ENCODE peak calls at places on chromosomes 3 and 15, in nine cellular contexts. P, Y, H, O, W, T, A, L and U are unnamed samples.

GRCh38 chr15:40282870-40283614 is at the start of gene ANKRD63:
- DNase-seq in W (peak; percentile 61), A (no peak), Y (peak; percentile 80), T (no peak), L (no peak), P (no peak), O (no peak), H (no peak), U (peak; percentile 18)

GRCh38 chr3:182451871-182452270 is 341.4 kb upstream of the ATP11B start:
- DNase-seq in Y (no peak), O (no peak), T (no peak), W (peak; percentile 69), P (no peak), L (no peak), H (no peak), A (no peak), U (no peak)

GRCh38 chr3:100600181-100601042 is 9.0 kb upstream of the ADGRG7 start:
- DNase-seq in P (no peak), L (no peak), W (no peak), O (no peak), H (no peak), Y (no peak), A (no peak), T (no peak), U (no peak)

GRCh38 chr3:127387556-127388153 is 99.8 kb upstream of the PRR20G start:
- DNase-seq in H (no peak), A (no peak), T (no peak), P (no peak), Y (no peak), W (no peak), O (no peak), L (no peak), U (no peak)

GRCh38 chr3:53255775-53256703 is at the start of gene TKT:
- DNase-seq in A (peak; percentile 53), W (peak; percentile 96), Y (peak; percentile 98), L (peak; percentile 89), P (peak; percentile 85), T (no peak), O (no peak), H (peak; percentile 85), U (peak; percentile 85)

GRCh38 chr3:179750720-179751328 is 98.0 kb downstream of the USP13 start:
- DNase-seq in T (no peak), A (no peak), O (no peak), H (no peak), L (no peak), Y (no peak), W (peak; percentile 46), P (no peak), U (no peak)

GRCh38 chr15:45448516-45448915 is 70.2 kb upstream of the GATM start:
- DNase-seq in O (no peak), Y (no peak), L (peak; percentile 86), P (no peak), A (no peak), H (no peak), W (no peak), T (no peak), U (no peak)

GRCh38 chr3:58013973-58014649 is 5.9 kb downstream of the FLNB start:
- DNase-seq in W (no peak), P (no peak), H (peak; percentile 71), T (no peak), Y (no peak), O (no peak), L (no peak), A (peak; percentile 45), U (no peak)

GRCh38 chr3:54053201-54053600 is 69.2 kb upstream of the CACNA2D3 start:
- DNase-seq in L (no peak), W (no peak), H (no peak), A (no peak), Y (no peak), T (no peak), O (no peak), P (no peak), U (no peak)

GRCh38 chr15:55222588-55222987 is 25.8 kb upstream of the RSL24D1 start:
- DNase-seq in W (no peak), L (no peak), H (no peak), O (no peak), P (no peak), T (no peak), Y (no peak), A (no peak), U (no peak)

GRCh38 chr3:140205598-140205997 is 270.6 kb downstream of the CLSTN2 start:
- DNase-seq in O (no peak), W (no peak), P (no peak), H (no peak), L (no peak), Y (no peak), T (no peak), A (no peak), U (no peak)

GRCh38 chr3:167835953-167836352 is 100.4 kb downstream of the SERPINI1 start:
- DNase-seq in W (no peak), P (no peak), T (no peak), L (no peak), A (no peak), H (no peak), O (no peak), Y (no peak), U (no peak)

GRCh38 chr3:167840247-167840646 is 104.7 kb downstream of the SERPINI1 start:
- DNase-seq in H (no peak), T (no peak), W (no peak), A (no peak), Y (no peak), L (no peak), P (peak; percentile 38), O (no peak), U (no peak)

GRCh38 chr3:167835359-167835758 is 99.8 kb downstream of the SERPINI1 start:
- DNase-seq in Y (no peak), T (no peak), A (no peak), L (no peak), P (no peak), H (no peak), W (no peak), O (no peak), U (no peak)

GRCh38 chr3:167839460-167839859 is 103.9 kb downstream of the SERPINI1 start:
- DNase-seq in T (no peak), H (no peak), L (no peak), A (no peak), Y (no peak), O (no peak), P (no peak), W (no peak), U (no peak)

GRCh38 chr3:167837430-167837829 is 101.9 kb downstream of the SERPINI1 start:
- DNase-seq in W (no peak), Y (no peak), L (no peak), T (no peak), A (no peak), P (no peak), H (no peak), O (no peak), U (no peak)
- H3K27ac ChIP-seq in W (no peak overlapping the region), Y (no peak overlapping the region), L (no peak overlapping the region), T (no peak overlapping the region), A (no peak overlapping the region), P (no peak overlapping the region), H (no peak overlapping the region), O (no peak overlapping the region), U (no peak overlapping the region)

DNA sequence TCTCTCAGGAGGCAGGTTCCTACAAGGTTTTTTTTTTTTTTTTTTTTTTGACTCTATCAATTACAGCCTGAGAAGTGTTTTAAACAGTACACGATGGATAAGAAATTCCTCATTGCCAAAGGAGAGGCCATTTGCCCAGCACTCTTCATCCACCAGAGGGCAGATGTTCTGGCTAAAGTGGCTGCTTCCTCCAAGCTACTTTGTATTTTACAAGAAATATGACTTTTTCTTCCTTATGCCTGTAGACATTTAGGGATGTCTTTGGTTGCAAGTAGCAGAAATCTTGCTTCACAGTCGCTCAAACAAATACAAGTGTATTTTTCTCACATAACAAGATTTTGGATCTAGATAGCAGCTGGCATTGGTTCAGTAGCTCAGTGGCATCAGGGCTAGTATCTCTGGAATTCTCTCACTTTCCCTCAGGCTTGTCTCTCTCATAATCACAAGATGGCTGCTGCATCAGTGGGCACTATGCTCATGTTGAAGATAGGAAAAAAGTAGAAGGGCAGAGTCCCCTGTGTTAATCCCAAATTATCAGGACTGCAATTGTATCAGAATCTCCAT is 139.1 kb upstream of the COL8A1 start:
- DNase-seq in P (no peak), H (peak; percentile 35), O (peak; percentile 28), W (peak; percentile 52), L (peak; percentile 24), Y (peak; percentile 6), T (peak; percentile 21), A (no peak), U (no peak)
- TF ChIP-seq CTCF in P (peak; percentile 52), H (peak; percentile 57), O (peak; percentile 76), W (peak; percentile 82), L (peak; percentile 68), Y (peak; percentile 34), T (peak; percentile 47), A (peak; percentile 59), U (peak; percentile 46)

DNA sequence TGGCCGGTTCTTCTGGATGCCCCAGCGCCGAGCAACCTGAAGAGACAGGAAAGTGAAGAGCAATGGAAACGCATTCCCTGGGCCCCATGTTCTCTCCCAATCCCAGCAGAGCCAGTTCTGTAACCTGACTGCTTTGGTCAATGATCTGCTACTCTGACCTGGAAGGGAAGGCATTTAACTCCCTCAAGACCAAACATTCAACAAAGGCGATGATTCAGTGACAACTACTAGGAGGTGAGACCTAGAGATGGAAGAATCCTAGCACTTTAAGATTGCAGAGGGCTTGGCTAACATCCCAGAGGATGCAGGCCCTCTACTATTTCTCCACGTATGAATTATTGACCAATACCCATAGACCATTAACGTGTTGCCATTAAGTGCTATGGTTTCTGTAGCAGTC is 56.8 kb downstream of the ETV5 start:
- DNase-seq in O (no peak), A (no peak), Y (no peak), L (no peak), H (no peak), T (no peak), P (no peak), W (no peak), U (no peak)
- H3K36me3 ChIP-seq in O (peaks cover 16% of the 10 kb centered on the region), A (peaks cover 22% of the 10 kb centered on the region), Y (peaks cover 24% of the 10 kb centered on the region), L (no peaks in the 10 kb centered on the region), H (peaks cover 63% of the 10 kb centered on the region), T (peaks cover 20% of the 10 kb centered on the region), P (no peaks in the 10 kb centered on the region), W (no peaks in the 10 kb centered on the region), U (peaks cover 54% of the 10 kb centered on the region)

GRCh38 chr15:63986751-63987341 is 59.4 kb downstream of the DAPK2 start:
- DNase-seq in T (no peak), Y (no peak), O (no peak), H (no peak), W (no peak), L (no peak), A (no peak), P (no peak), U (no peak)

GRCh38 chr15:63987979-63988378 is 58.3 kb downstream of the DAPK2 start:
- DNase-seq in W (no peak), H (no peak), T (no peak), Y (no peak), P (no peak), O (no peak), L (no peak), A (no peak), U (no peak)

GRCh38 chr15:63984331-63984730 is 62.0 kb downstream of the DAPK2 start:
- DNase-seq in T (no peak), A (no peak), H (no peak), P (no peak), W (no peak), O (no peak), Y (no peak), L (no peak), U (no peak)

GRCh38 chr15:63985221-63986184 is 60.8 kb downstream of the DAPK2 start:
- DNase-seq in P (no peak), W (no peak), O (no peak), Y (no peak), H (peak; percentile 79), A (peak; percentile 17), L (no peak), T (no peak), U (peak; percentile 84)

GRCh38 chr15:63986185-63986680 is 60.1 kb downstream of the DAPK2 start:
- DNase-seq in L (no peak), W (no peak), T (no peak), H (no peak), O (no peak), A (no peak), Y (no peak), P (no peak), U (no peak)
- H3K27ac ChIP-seq in L (no peak overlapping the region), W (no peak overlapping the region), T (no peak overlapping the region), H (peak overlapping the region; percentile 64), O (no peak overlapping the region), A (peak overlapping the region; percentile 55), Y (peak overlapping the region; percentile 37), P (no peak overlapping the region), U (peak overlapping the region; percentile 30)